ENCODE peak calls at places on chromosomes 4 and X, in seven cellular contexts. O is ascending aorta; B is PC-3; Q is heart right ventricle; G is fibroblast of lung; I is CD4-positive, alpha-beta T cell; H is psoas muscle. P is an unnamed sample.

GRCh38 chr4:3703677-3704521 is 62.3 kb upstream of the ADRA2C start:
- DNase-seq in G (no peak), B (no peak), H (no peak), Q (no peak), O (peak), I (no peak), P (no peak)

GRCh38 chr4:73068496-73069337 is 799 bp downstream of the COX18 start:
- DNase-seq in G (peak), H (no peak), O (no peak), Q (no peak), I (no peak), B (peak), P (peak)

GRCh38 chrX:31092476-31092875 is 20.6 kb upstream of the FTHL17 start:
- DNase-seq in Q (no peak), O (no peak), H (no peak), B (no peak), I (no peak), G (no peak), P (no peak)

GRCh38 chr4:82780398-82781231 is 18.0 kb downstream of the SCD5 start:
- DNase-seq in I (no peak), H (peak), Q (peak), G (peak), B (no peak), O (no peak), P (no peak)

GRCh38 chr4:104616401-104616820 is 121.7 kb upstream of the CXXC4 start:
- DNase-seq in B (no peak), I (no peak), H (no peak), Q (peak), O (no peak), G (peak), P (no peak)

GRCh38 chr4:152106113-152106763 is 345.4 kb upstream of the GATB start:
- DNase-seq in I (no peak), G (peak), B (peak), Q (peak), H (peak), O (peak), P (peak)

GRCh38 chrX:41189156-41189555 is 103.9 kb downstream of the USP9X start:
- DNase-seq in O (no peak), I (no peak), B (no peak), G (no peak), H (no peak), Q (no peak), P (no peak)

GRCh38 chr4:70603856-70604255 is 11.8 kb downstream of the AMBN start:
- DNase-seq in H (no peak), B (no peak), Q (no peak), O (no peak), G (peak), I (no peak), P (no peak)

GRCh38 chrX:146424422-146424821 is 385.1 kb upstream of the CXorf51B start:
- DNase-seq in G (no peak), B (no peak), I (no peak), H (no peak), Q (no peak), O (no peak), P (no peak)

GRCh38 chrX:125894947-125895346 is 271.1 kb downstream of the DCAF12L2 start:
- DNase-seq in B (no peak), O (no peak), I (no peak), G (no peak), H (no peak), Q (no peak), P (no peak)

GRCh38 chrX:133337250-133337649 is 78.0 kb downstream of the GPC4 start:
- DNase-seq in I (no peak), H (no peak), O (peak), B (peak), G (no peak), Q (no peak), P (no peak)

GRCh38 chrX:18890724-18891560 is 93.0 kb downstream of the PHKA2 start:
- DNase-seq in Q (no peak), H (no peak), O (no peak), G (no peak), I (no peak), B (no peak), P (no peak)

GRCh38 chrX:552496-552895 is 78.1 kb upstream of the SHOX start:
- DNase-seq in O (peak), G (no peak), B (no peak), H (no peak), I (no peak), Q (no peak), P (no peak)

GRCh38 chr4:149409186-149410056 is 406.2 kb downstream of the IQCM start:
- DNase-seq in Q (peak), H (peak), I (no peak), B (peak), O (no peak), G (peak), P (peak)

GRCh38 chrX:109643687-109644086 is 18.7 kb upstream of the KCNE5 start:
- DNase-seq in I (no peak), B (no peak), O (no peak), H (no peak), G (no peak), Q (no peak), P (no peak)

GRCh38 chrX:15988661-15989603 is 134.3 kb upstream of the AP1S2 start:
- DNase-seq in Q (no peak), G (peak), I (no peak), O (no peak), B (peak), H (no peak), P (peak)

GRCh38 chrX:138886769-138887168 is 175.3 kb upstream of the FGF13 start:
- DNase-seq in G (no peak), Q (no peak), H (no peak), O (no peak), I (no peak), B (peak), P (no peak)

GRCh38 chrX:4710618-4711433 is 997.4 kb upstream of the PRKX start:
- DNase-seq in G (no peak), H (no peak), B (no peak), Q (no peak), I (no peak), O (no peak), P (peak)

GRCh38 chr4:99846891-99847290 is 30.3 kb downstream of the DAPP1 start:
- DNase-seq in H (no peak), O (no peak), I (no peak), B (no peak), G (no peak), Q (no peak), P (no peak)

GRCh38 chrX:153477458-153477857 is 7.1 kb upstream of the HAUS7 start:
- DNase-seq in Q (no peak), H (no peak), O (no peak), B (no peak), I (no peak), G (no peak), P (no peak)

GRCh38 chr4:28709821-28710330 is 1849.2 kb downstream of the STIM2 start:
- DNase-seq in H (no peak), O (no peak), I (no peak), G (peak), B (peak), Q (no peak), P (no peak)

GRCh38 chr4:101969965-101970364 is 179.4 kb downstream of the BANK1 start:
- DNase-seq in B (no peak), G (no peak), Q (no peak), H (no peak), O (no peak), I (no peak), P (no peak)

GRCh38 chr4:55407119-55407518 is 11.4 kb downstream of the TMEM165 start:
- DNase-seq in I (no peak), B (no peak), O (no peak), Q (no peak), H (no peak), G (no peak), P (no peak)

GRCh38 chr4:55410431-55410830 is 14.7 kb downstream of the TMEM165 start:
- DNase-seq in G (no peak), B (no peak), Q (no peak), I (no peak), O (no peak), H (no peak), P (no peak)

GRCh38 chr4:55411621-55412020 is 15.9 kb downstream of the TMEM165 start:
- DNase-seq in O (no peak), H (no peak), I (no peak), Q (no peak), G (no peak), B (peak), P (no peak)

GRCh38 chr4:55407764-55408163 is 12.0 kb downstream of the TMEM165 start:
- DNase-seq in G (no peak), O (no peak), Q (no peak), H (no peak), I (no peak), B (no peak), P (no peak)

GRCh38 chr4:55409468-55410171 is 13.9 kb downstream of the TMEM165 start:
- DNase-seq in Q (no peak), O (peak), H (no peak), G (peak), I (no peak), B (no peak), P (no peak)
- H3K27ac ChIP-seq in Q (peak), O (peak), H (no peak), G (no peak), I (no peak), B (no peak), P (no peak)

GRCh38 chrX:24294619-24295018 is 19.2 kb downstream of the SUPT20HL2 start:
- DNase-seq in I (no peak), H (no peak), G (no peak), B (peak), O (no peak), Q (no peak), P (no peak)
- TF ChIP-seq CTCF in I (no peak), H (no peak), G (no peak), B (peak), O (no peak), Q (peak), P (no peak)

GRCh38 chr4:11051181-11051580 is 366.6 kb upstream of the CLNK start:
- DNase-seq in O (no peak), H (no peak), Q (no peak), B (no peak), I (no peak), G (no peak), P (no peak)
- H3K27ac ChIP-seq in O (no peak), H (no peak), Q (no peak), B (no peak), I (no peak), G (no peak), P (no peak)

GRCh38 chr4:173237152-173237551 is 68.5 kb downstream of the GALNT7 start:
- DNase-seq in H (no peak), G (no peak), I (no peak), B (peak), O (no peak), Q (no peak), P (no peak)
- TF ChIP-seq CTCF in H (no peak), G (peak), I (no peak), B (no peak), O (no peak), Q (no peak), P (no peak)

GRCh38 chr4:168888715-168889215 is 121.3 kb downstream of the CBR4 start:
- DNase-seq in G (no peak), Q (no peak), H (no peak), I (no peak), B (no peak), O (no peak), P (no peak)
- H3K27ac ChIP-seq in G (no peak), Q (no peak), H (no peak), I (no peak), B (no peak), O (peak), P (no peak)

DNA sequence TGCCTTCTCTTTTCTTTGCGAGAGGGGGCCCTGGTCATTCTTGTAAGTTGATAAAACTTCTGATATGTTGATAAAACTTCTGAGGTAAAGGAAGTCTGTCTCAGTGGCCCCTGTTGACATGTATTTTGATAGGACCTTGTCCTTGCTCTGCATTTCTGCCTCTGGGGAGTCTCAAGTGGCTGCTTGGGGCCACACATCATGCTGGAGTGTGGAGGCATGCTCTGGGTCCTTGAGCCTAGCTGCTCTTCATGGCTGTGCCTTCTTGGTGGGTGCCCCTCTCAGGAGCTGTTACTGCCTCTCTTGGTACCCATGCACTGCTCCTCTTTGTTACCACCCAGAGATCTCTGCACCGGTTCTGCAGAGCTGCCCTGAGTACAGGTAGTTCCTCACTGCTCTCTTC is 14.2 kb downstream of the NSD2 start:
- DNase-seq in H (no peak), O (no peak), I (no peak), G (no peak), B (no peak), Q (no peak), P (no peak)
- TF ChIP-seq CTCF in H (no peak), O (no peak), I (no peak), G (no peak), B (no peak), Q (no peak), P (no peak)

GRCh38 chr4:30950737-30951136 is 230.6 kb downstream of the PCDH7 start:
- DNase-seq in H (no peak), B (peak), G (no peak), I (no peak), O (no peak), Q (no peak), P (peak)
- H3K27ac ChIP-seq in H (no peak), B (peak), G (no peak), I (no peak), O (no peak), Q (no peak), P (no peak)

GRCh38 chr4:88802585-88803285 is 105.1 kb upstream of the NAP1L5 start:
- DNase-seq in I (no peak), H (no peak), B (no peak), Q (no peak), O (no peak), G (no peak), P (no peak)

GRCh38 chr4:88803600-88804096 is 106.0 kb upstream of the NAP1L5 start:
- DNase-seq in B (peak), H (no peak), G (peak), O (peak), Q (no peak), I (no peak), P (peak)

GRCh38 chr4:88804234-88804633 is 106.6 kb upstream of the NAP1L5 start:
- DNase-seq in O (no peak), B (no peak), G (no peak), H (no peak), I (no peak), Q (no peak), P (no peak)

GRCh38 chr4:88799900-88800299 is 102.3 kb upstream of the NAP1L5 start:
- DNase-seq in B (no peak), G (no peak), I (no peak), O (no peak), H (no peak), Q (no peak), P (no peak)

DNA sequence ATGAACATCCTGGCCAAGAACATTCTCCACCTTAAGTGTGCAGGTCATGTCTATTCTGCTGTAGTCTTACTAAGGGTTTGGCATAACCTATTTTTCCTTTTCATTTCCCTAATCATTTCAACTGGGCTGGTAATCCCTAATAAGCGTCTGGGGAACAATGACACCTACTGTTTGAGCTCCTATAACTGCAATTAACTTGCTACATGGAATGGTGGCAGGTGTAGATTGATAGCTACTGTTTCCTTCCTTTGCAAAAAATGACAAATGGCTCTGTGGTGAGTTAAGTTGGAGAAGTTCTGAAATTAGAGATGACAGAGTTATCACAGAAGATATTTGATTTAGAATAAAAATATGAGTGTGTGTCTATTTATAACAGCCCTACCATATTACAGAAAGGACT is 104.5 kb upstream of the NAP1L5 start:
- DNase-seq in H (no peak), I (no peak), Q (no peak), G (no peak), B (no peak), O (no peak), P (no peak)
- TF ChIP-seq CTCF in H (no peak), I (no peak), Q (no peak), G (no peak), B (no peak), O (no peak), P (no peak)

P was measured in RWPE1.